ENCODE peak calls at places on chromosome 7, in six cellular contexts. X is left colon, M is WERI-Rb-1, W is MV-4-11, C is NCI-H345, F is M059J. N is an unnamed sample.

GRCh38 chr7:125061776-125062397 is 132.3 kb upstream of the POT1 start:
- DNase-seq in X (no peak), M (peak), W (peak), C (no peak), F (peak), N (no peak)

GRCh38 chr7:44123190-44124003 is at the start of gene POLD2:
- DNase-seq in X (peak), M (peak), W (peak), C (peak), F (peak), N (peak)

GRCh38 chr7:83347836-83348482 is 185.3 kb upstream of the PCLO start:
- DNase-seq in X (peak), M (no peak), W (no peak), C (no peak), F (peak), N (no peak)

GRCh38 chr7:136942396-136942795 is 73.9 kb downstream of the CHRM2 start:
- DNase-seq in X (no peak), M (no peak), W (no peak), C (no peak), F (no peak), N (no peak)

GRCh38 chr7:5635461-5636445 is 145.7 kb downstream of the RNF216 start:
- DNase-seq in X (no peak), M (no peak), W (no peak), C (no peak), F (no peak), N (peak)

GRCh38 chr7:7977774-7978173 is 9.2 kb downstream of the GLCCI1 start:
- DNase-seq in X (no peak), M (no peak), W (no peak), C (no peak), F (no peak), N (no peak)

GRCh38 chr7:21758286-21758685 is 187.4 kb downstream of the CDCA7L start:
- DNase-seq in X (no peak), M (no peak), W (no peak), C (no peak), F (no peak), N (no peak)

GRCh38 chr7:99362801-99363200 is 11.7 kb upstream of the ARPC1B start:
- DNase-seq in X (no peak), M (no peak), W (no peak), C (no peak), F (peak), N (no peak)

GRCh38 chr7:55288070-55288824 is 76.9 kb upstream of the LANCL2 start:
- DNase-seq in X (no peak), M (no peak), W (peak), C (no peak), F (no peak), N (no peak)

GRCh38 chr7:93980744-93981479 is 23.2 kb downstream of the BET1 start:
- DNase-seq in X (no peak), M (no peak), W (no peak), C (no peak), F (peak), N (no peak)

GRCh38 chr7:43888983-43889945 is 17.1 kb downstream of the URGCP start:
- DNase-seq in X (no peak), M (no peak), W (no peak), C (no peak), F (peak), N (no peak)

GRCh38 chr7:46007194-46007593 is 86.1 kb upstream of the IGFBP3 start:
- DNase-seq in X (no peak), M (no peak), W (no peak), C (no peak), F (peak), N (no peak)

GRCh38 chr7:26278769-26279168 is 12.9 kb upstream of the SNX10 start:
- DNase-seq in X (no peak), M (no peak), W (peak), C (no peak), F (peak), N (no peak)

GRCh38 chr7:5237286-5237685 is 45.5 kb upstream of the SLC29A4 start:
- DNase-seq in X (peak), M (no peak), W (peak), C (no peak), F (peak), N (peak)

GRCh38 chr7:42972703-42973500 is 40.7 kb downstream of the MRPL32 start:
- DNase-seq in X (no peak), M (no peak), W (no peak), C (no peak), F (peak), N (no peak)

GRCh38 chr7:132783824-132784223 is 207.6 kb upstream of the PLXNA4 start:
- DNase-seq in X (no peak), M (no peak), W (no peak), C (peak), F (peak), N (no peak)

GRCh38 chr7:135690566-135690965 is 28.3 kb downstream of the STMP1 start:
- DNase-seq in X (no peak), M (peak), W (no peak), C (no peak), F (peak), N (no peak)

GRCh38 chr7:151923097-151923876 is 33.0 kb upstream of the GALNTL5 start:
- DNase-seq in X (peak), M (no peak), W (peak), C (no peak), F (no peak), N (no peak)

GRCh38 chr7:30726296-30727006 is 25.5 kb upstream of the INMT start:
- DNase-seq in X (no peak), M (no peak), W (peak), C (no peak), F (no peak), N (no peak)

GRCh38 chr7:108181073-108181985 is 51.2 kb upstream of the LAMB4 start:
- DNase-seq in X (no peak), M (no peak), W (no peak), C (peak), F (peak), N (no peak)

GRCh38 chr7:76065016-76065612 is 17.2 kb downstream of the MDH2 start:
- DNase-seq in X (no peak), M (no peak), W (no peak), C (no peak), F (no peak), N (no peak)

N was measured in caudate nucleus.